ENCODE peak calls at places on chromosomes 6 and 20, in four cellular contexts. O is tibial artery, N is cardiac fibroblast, B is neural progenitor cell. K is an unnamed sample.

GRCh38 chr6:1424306-1424927 is 35.0 kb downstream of the FOXF2 start:
- DNase-seq in O (no peak), N (peak), B (peak), K (peak)

GRCh38 chr6:88982720-88983119 is 19.3 kb upstream of the RNGTT start:
- DNase-seq in O (peak), N (peak), B (peak), K (peak)

GRCh38 chr6:36402481-36402880 is 15.0 kb upstream of the ETV7 start:
- DNase-seq in O (no peak), N (no peak), B (no peak), K (no peak)

GRCh38 chr6:142406131-142406530 is 104.3 kb downstream of the ADGRG6 start:
- DNase-seq in O (no peak), N (peak), B (no peak), K (no peak)

GRCh38 chr20:48822879-48823385 is 4.9 kb downstream of the PREX1 start:
- DNase-seq in O (no peak), N (no peak), B (no peak), K (no peak)

GRCh38 chr20:41200446-41201202 is 63.3 kb downstream of the PLCG1 start:
- DNase-seq in O (no peak), N (peak), B (no peak), K (no peak)

GRCh38 chr20:5434116-5434515 is 117.4 kb upstream of the PROKR2 start:
- DNase-seq in O (no peak), N (no peak), B (no peak), K (no peak)

GRCh38 chr20:62615750-62616251 is 26.5 kb upstream of the SLCO4A1 start:
- DNase-seq in O (no peak), N (no peak), B (no peak), K (no peak)

GRCh38 chr6:45930419-45931059 is 85.1 kb downstream of the CLIC5 start:
- DNase-seq in O (peak), N (peak), B (peak), K (peak)

GRCh38 chr6:29964904-29965872 is 22.9 kb downstream of the HLA-A start:
- DNase-seq in O (peak), N (peak), B (peak), K (peak)

GRCh38 chr6:30842754-30843610 is 41.3 kb upstream of the DDR1 start:
- DNase-seq in O (no peak), N (peak), B (no peak), K (no peak)

GRCh38 chr6:45663181-45664180 is 285.7 kb upstream of the SUPT3H start:
- DNase-seq in O (peak), N (peak), B (peak), K (peak)

GRCh38 chr6:21769405-21769851 is 175.9 kb downstream of the SOX4 start:
- DNase-seq in O (no peak), N (peak), B (peak), K (peak)

GRCh38 chr20:43846516-43846905 is 68.1 kb upstream of the TOX2 start:
- DNase-seq in O (no peak), N (no peak), B (no peak), K (no peak)

GRCh38 chr6:137581019-137581707 is 87.0 kb upstream of the OLIG3 start:
- DNase-seq in O (no peak), N (no peak), B (no peak), K (no peak)

GRCh38 chr6:37704066-37704465 is 6.4 kb upstream of the MDGA1 start:
- DNase-seq in O (no peak), N (no peak), B (no peak), K (no peak)

GRCh38 chr20:43736588-43737091 is 9.8 kb upstream of the GTSF1L start:
- DNase-seq in O (no peak), N (peak), B (peak), K (no peak)

GRCh38 chr6:104312851-104313250 is 546.9 kb downstream of the HACE1 start:
- DNase-seq in O (no peak), N (no peak), B (no peak), K (no peak)

GRCh38 chr6:146169872-146170271 is 141.0 kb downstream of the GRM1 start:
- DNase-seq in O (no peak), N (no peak), B (no peak), K (no peak)
- H3K4me3 ChIP-seq in O (no peak), N (no peak), B (no peak), K (no peak)

DNA sequence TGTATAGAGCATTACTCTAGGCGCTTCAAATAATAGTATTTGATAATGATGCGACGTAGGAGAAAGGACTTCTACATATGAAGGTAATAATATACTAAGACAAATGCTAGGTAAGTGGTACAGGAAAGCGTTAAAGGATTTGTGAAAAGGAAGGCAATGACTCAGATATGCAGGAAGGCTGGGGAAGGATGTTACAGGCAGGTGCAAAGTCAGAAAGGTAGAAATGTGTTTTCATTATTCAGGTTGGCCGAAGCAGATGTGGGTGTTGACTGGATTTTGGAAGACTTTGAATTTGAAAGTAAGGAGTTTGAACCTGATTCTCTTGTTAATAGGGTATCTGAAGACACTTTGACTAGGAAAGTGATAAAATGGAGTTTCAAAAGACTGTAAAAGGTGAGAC is 51.0 kb downstream of the STK4 start:
- DNase-seq in O (no peak), N (no peak), B (no peak), K (no peak)
- H3K4me3 ChIP-seq in O (no peak), N (no peak), B (no peak), K (no peak)

DNA sequence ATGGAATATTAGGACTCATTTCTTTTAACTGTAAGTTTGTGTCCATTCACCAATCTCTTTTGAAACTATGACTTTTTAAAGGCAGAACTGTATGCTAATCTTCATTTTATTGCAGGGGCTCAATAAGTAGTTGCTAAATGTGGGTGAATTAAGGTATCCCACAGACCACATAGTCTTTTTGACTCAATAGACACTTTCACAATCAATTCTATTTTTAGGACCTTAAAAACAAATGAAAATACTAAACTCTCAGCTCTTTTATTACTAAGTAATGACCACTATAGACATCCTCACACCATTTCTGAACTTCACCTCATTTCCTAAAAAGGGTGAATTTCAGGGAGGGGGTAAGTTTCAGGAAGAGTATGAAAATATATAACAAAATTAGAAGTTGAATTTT is 106.8 kb upstream of the BEND6 start:
- DNase-seq in O (no peak), N (no peak), B (no peak), K (no peak)
- H3K4me3 ChIP-seq in O (no peak), N (no peak), B (no peak), K (no peak)

GRCh38 chr20:51526754-51527153 is 15.8 kb downstream of the NFATC2 start:
- DNase-seq in O (no peak), N (no peak), B (no peak), K (no peak)

GRCh38 chr20:51523276-51524013 is 19.1 kb downstream of the NFATC2 start:
- DNase-seq in O (no peak), N (no peak), B (no peak), K (no peak)

GRCh38 chr20:51528263-51529026 is 14.1 kb downstream of the NFATC2 start:
- DNase-seq in O (no peak), N (no peak), B (no peak), K (no peak)

GRCh38 chr20:51526105-51526470 is 16.4 kb downstream of the NFATC2 start:
- DNase-seq in O (no peak), N (no peak), B (no peak), K (no peak)

DNA sequence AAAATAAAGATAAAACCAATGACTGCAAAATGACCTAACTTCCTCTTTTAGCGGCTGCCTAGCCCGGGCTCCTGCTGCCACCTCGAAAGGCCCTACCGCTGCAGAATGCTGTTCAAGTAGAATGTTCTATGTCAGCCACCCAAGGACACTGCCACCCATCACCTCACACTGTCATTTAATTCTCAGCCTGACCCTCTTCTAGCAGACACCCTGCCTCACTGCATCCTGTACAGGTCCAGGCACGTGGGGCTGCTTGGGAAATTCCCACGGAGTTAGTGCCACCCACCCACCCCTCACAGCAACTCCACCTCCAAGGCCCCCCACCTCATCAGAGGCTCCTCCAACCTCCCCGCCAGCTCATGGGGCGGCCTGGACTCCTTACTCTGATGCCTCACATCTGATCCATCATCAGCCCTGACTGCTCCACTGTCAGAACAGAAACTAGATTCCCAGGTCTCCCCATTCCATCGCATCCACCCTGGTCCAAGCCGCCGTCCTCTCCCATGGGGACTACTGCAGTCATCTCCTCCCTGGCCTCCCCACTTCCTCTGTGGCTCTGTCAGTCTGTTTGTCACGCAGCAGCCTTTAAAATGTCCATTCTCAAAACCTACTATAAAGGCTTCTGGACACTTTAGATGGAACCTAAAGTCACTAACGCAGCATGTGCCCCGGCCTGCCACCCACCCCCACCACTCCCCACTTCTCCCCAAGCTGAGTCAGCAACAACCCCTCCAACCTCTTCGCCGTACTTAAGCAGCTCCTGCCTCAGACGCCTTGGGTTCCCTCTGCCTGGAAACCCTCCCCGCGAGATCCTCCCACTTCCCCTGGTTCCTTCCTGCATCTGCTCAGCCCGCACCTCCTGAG is 17.0 kb downstream of the NFATC2 start:
- DNase-seq in O (peak), N (no peak), B (no peak), K (no peak)
- H3K4me3 ChIP-seq in O (no peak), N (no peak), B (no peak), K (no peak)

GRCh38 chr6:41419385-41419784 is 84.0 kb downstream of the NCR2 start:
- DNase-seq in O (no peak), N (no peak), B (no peak), K (no peak)
- H3K4me3 ChIP-seq in O (no peak), N (no peak), B (no peak), K (no peak)

DNA sequence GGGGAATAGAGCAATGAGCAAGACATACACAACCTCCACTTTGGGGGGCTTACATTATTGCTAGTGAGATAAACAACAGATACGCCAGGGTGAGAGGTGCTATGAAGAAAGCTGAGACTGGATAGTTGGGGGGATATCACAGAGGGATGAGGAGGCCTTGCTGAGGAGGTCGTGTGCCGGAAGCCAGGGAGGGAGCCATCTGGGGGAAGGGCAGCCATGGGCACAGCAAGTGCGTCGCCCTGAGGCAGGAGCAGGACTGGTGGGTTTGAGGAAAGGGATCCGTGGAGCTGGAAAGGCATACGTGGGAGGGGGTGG is 12.2 kb upstream of the BAK1 start:
- DNase-seq in O (no peak), N (no peak), B (no peak), K (no peak)
- H3K4me3 ChIP-seq in O (no peak), N (no peak), B (no peak), K (no peak)

DNA sequence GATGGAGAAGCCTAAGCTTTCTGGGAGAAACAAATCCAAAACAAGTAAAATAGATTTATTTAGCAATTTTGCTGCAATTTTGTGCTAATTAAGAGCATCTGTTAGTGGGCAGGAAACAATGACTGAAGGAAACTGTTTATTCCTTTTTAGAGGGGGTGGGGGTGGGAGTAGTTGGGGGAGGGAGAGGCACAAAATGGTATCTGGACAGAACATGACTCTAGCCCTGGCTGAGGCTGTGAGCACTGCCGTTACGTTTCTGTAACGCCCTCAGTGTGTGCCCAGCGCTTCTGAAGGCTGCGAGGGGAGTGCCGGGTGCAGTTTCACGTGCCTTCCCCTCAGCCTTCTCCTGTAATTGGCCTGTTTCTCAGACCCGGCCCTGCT is 28.8 kb downstream of the METTL24 start:
- DNase-seq in O (no peak), N (no peak), B (no peak), K (no peak)
- H3K4me3 ChIP-seq in O (peak), N (no peak), B (no peak), K (peak)